ENCODE peak calls at places on chromosomes 1 and 21, in eight cellular contexts. F is neural crest cell; C is aorta; H is CD4-positive, CD25-positive, alpha-beta regulatory T cell; X is NCI-H460; E is nucleus accumbens; O is OCI-LY7; T is astrocyte of the cerebellum. Y is an unnamed sample.

GRCh38 chr1:66335859-66336640 is 197.9 kb upstream of the SGIP1 start:
- DNase-seq in T (no peak), X (peak), H (peak), F (no peak), C (peak), O (peak), E (no peak), Y (no peak)

GRCh38 chr1:31372051-31372450 is 825 bp downstream of the FABP3 start:
- DNase-seq in E (no peak), F (no peak), X (no peak), O (no peak), H (no peak), C (no peak), T (no peak), Y (no peak)

GRCh38 chr21:42358937-42359336 is 7.4 kb downstream of the TFF1 start:
- DNase-seq in H (no peak), E (no peak), C (no peak), F (no peak), T (no peak), X (no peak), O (no peak), Y (no peak)

GRCh38 chr1:246428542-246429308 is 78.4 kb downstream of the SMYD3 start:
- DNase-seq in F (no peak), T (peak), O (no peak), C (no peak), E (no peak), X (no peak), H (no peak), Y (no peak)

GRCh38 chr1:238466459-238466858 is 575.7 kb upstream of the ZP4 start:
- DNase-seq in T (no peak), X (no peak), E (no peak), H (no peak), C (no peak), F (no peak), O (no peak), Y (no peak)

GRCh38 chr21:42587036-42587435 is 66.4 kb upstream of the PDE9A start:
- DNase-seq in H (no peak), T (no peak), C (no peak), X (no peak), E (no peak), F (no peak), O (no peak), Y (no peak)

GRCh38 chr1:10962483-10962882 is 50.0 kb upstream of the TARDBP start:
- DNase-seq in E (no peak), O (no peak), H (no peak), X (no peak), T (no peak), C (no peak), F (no peak), Y (no peak)

GRCh38 chr1:39333296-39333695 is 128.8 kb downstream of the MACF1 start:
- DNase-seq in E (no peak), C (no peak), X (no peak), F (no peak), H (no peak), T (no peak), O (no peak), Y (no peak)

GRCh38 chr1:31152181-31152768 is 86.8 kb upstream of the PUM1 start:
- DNase-seq in H (no peak), T (no peak), X (peak), E (no peak), C (no peak), O (peak), F (no peak), Y (no peak)

GRCh38 chr1:72432645-72433267 is 150.4 kb upstream of the NEGR1 start:
- DNase-seq in E (no peak), C (no peak), O (no peak), F (no peak), X (no peak), T (no peak), H (no peak), Y (no peak)

GRCh38 chr1:155569988-155570592 is 7.5 kb upstream of the ASH1L start:
- DNase-seq in X (peak), E (no peak), O (no peak), H (no peak), F (no peak), T (no peak), C (no peak), Y (no peak)

GRCh38 chr1:183911285-183911684 is 106.4 kb downstream of the RGL1 start:
- DNase-seq in O (peak), H (no peak), E (no peak), F (no peak), C (peak), X (no peak), T (no peak), Y (no peak)

GRCh38 chr1:205658943-205659581 is 21.2 kb downstream of the SLC45A3 start:
- DNase-seq in X (peak), E (peak), T (peak), F (peak), C (peak), O (peak), H (peak), Y (peak)

GRCh38 chr1:169824153-169824552 is 29.4 kb upstream of the METTL18 start:
- DNase-seq in C (no peak), X (no peak), E (no peak), T (no peak), H (no peak), F (no peak), O (no peak), Y (no peak)

GRCh38 chr1:116929961-116930592 is 20.4 kb downstream of the PTGFRN start:
- DNase-seq in O (no peak), F (no peak), C (no peak), H (no peak), E (no peak), X (no peak), T (no peak), Y (no peak)

GRCh38 chr1:171418546-171418945 is 66.8 kb upstream of the PRRC2C start:
- DNase-seq in T (no peak), F (no peak), C (no peak), O (no peak), X (no peak), E (no peak), H (no peak), Y (no peak)

GRCh38 chr1:212597495-212597894 is 11.1 kb upstream of the ATF3 start:
- DNase-seq in E (no peak), X (no peak), T (no peak), C (no peak), O (no peak), F (no peak), H (no peak), Y (no peak)

GRCh38 chr1:78355646-78356045 is 135.1 kb upstream of the PTGFR start:
- DNase-seq in O (no peak), H (no peak), F (no peak), X (no peak), E (no peak), T (no peak), C (no peak), Y (no peak)

GRCh38 chr1:55051169-55051568 is 11.8 kb downstream of the PCSK9 start:
- DNase-seq in O (no peak), X (no peak), F (no peak), E (no peak), C (no peak), T (no peak), H (no peak), Y (no peak)

GRCh38 chr1:150970818-150971582 is 3.6 kb downstream of the CERS2 start:
- DNase-seq in T (no peak), F (no peak), C (peak), E (peak), X (no peak), O (no peak), H (no peak), Y (peak)

GRCh38 chr1:94705755-94706154 is 114.4 kb upstream of the SLC44A3 start:
- DNase-seq in T (peak), O (no peak), C (no peak), F (no peak), H (no peak), X (no peak), E (no peak), Y (no peak)

GRCh38 chr21:27062441-27062840 is 95.6 kb upstream of the ADAMTS5 start:
- DNase-seq in F (no peak), T (no peak), O (no peak), X (no peak), H (no peak), C (no peak), E (no peak), Y (no peak)

GRCh38 chr1:74415935-74416334 is 96.5 kb downstream of the LRRC53 start:
- DNase-seq in X (no peak), C (no peak), T (no peak), H (no peak), F (no peak), E (no peak), O (no peak), Y (no peak)

GRCh38 chr1:198780376-198780775 is 141.5 kb downstream of the PTPRC start:
- DNase-seq in H (no peak), F (no peak), X (no peak), C (no peak), E (no peak), O (no peak), T (no peak), Y (no peak)

GRCh38 chr21:18384771-18385170 is 18.8 kb downstream of the TMPRSS15 start:
- DNase-seq in X (peak), T (peak), E (no peak), C (no peak), O (peak), H (no peak), F (no peak), Y (no peak)

GRCh38 chr1:194533641-194534040 is 1347.2 kb upstream of the B3GALT2 start:
- DNase-seq in O (no peak), X (no peak), F (no peak), T (no peak), H (no peak), E (no peak), C (no peak), Y (no peak)

GRCh38 chr1:39483276-39483675 is 8.2 kb upstream of the BMP8A start:
- DNase-seq in X (no peak), O (no peak), H (no peak), F (no peak), E (no peak), T (no peak), C (no peak), Y (no peak)

GRCh38 chr1:223482766-223483165 is 89.6 kb downstream of the CCDC185 start:
- DNase-seq in E (no peak), H (no peak), T (no peak), C (no peak), X (no peak), O (no peak), F (no peak), Y (no peak)

GRCh38 chr21:26715116-26715515 is 130.1 kb downstream of the ADAMTS1 start:
- DNase-seq in X (no peak), H (no peak), F (no peak), O (no peak), E (no peak), T (no peak), C (no peak), Y (no peak)

GRCh38 chr1:113678159-113678469 is 81.2 kb downstream of the PHTF1 start:
- DNase-seq in C (no peak), O (no peak), F (no peak), E (no peak), X (no peak), H (no peak), T (no peak), Y (no peak)

GRCh38 chr1:155309423-155310021 is 856 bp downstream of the FDPS start:
- DNase-seq in O (peak), E (no peak), T (no peak), H (no peak), C (no peak), X (no peak), F (no peak), Y (no peak)

GRCh38 chr1:211639500-211640361 is 35.7 kb downstream of the NEK2 start:
- DNase-seq in E (no peak), X (peak), F (no peak), O (no peak), H (no peak), T (peak), C (no peak), Y (no peak)

GRCh38 chr1:172832332-172832731 is 173.4 kb downstream of the FASLG start:
- DNase-seq in T (no peak), H (no peak), C (no peak), F (no peak), O (peak), X (no peak), E (no peak), Y (no peak)

GRCh38 chr1:1037366-1038327 is 17.7 kb downstream of the AGRN start:
- DNase-seq in E (no peak), O (no peak), T (no peak), F (no peak), X (no peak), H (no peak), C (no peak), Y (no peak)

GRCh38 chr1:30373471-30374399 is 349.6 kb downstream of the MATN1 start:
- DNase-seq in F (no peak), E (no peak), C (no peak), T (no peak), H (no peak), O (no peak), X (no peak), Y (no peak)